ENCODE peak calls at places on chromosomes 5 and 9, in nine cellular contexts. One of them, this sample, is unnamed.
A peak's percentile ranks its signal among the peaks of the same experiment; 100 is the strongest.

GRCh38 chr9:73577867-73578266 is 426.2 kb downstream of the ANXA1 start:
- DNase-seq in dorsolateral prefrontal cortex: peak; percentile 11
- DNase-seq in heart left ventricle: no peak
- DNase-seq in tibial nerve: no peak
- DNase-seq in HepG2: no peak
- DNase-seq in mammary epithelial cell: peak; percentile 12
- DNase-seq in left lung: no peak
- DNase-seq in left ventricle myocardium inferior: no peak
- DNase-seq in adrenal gland: no peak
- DNase-seq in this sample: no peak

GRCh38 chr9:126228779-126229444 is 97.7 kb upstream of the MVB12B start:
- DNase-seq in dorsolateral prefrontal cortex: peak; percentile 80
- DNase-seq in heart left ventricle: peak; percentile 64
- DNase-seq in tibial nerve: peak; percentile 74
- DNase-seq in HepG2: peak; percentile 49
- DNase-seq in mammary epithelial cell: peak; percentile 45
- DNase-seq in left lung: peak; percentile 89
- DNase-seq in left ventricle myocardium inferior: peak; percentile 65
- DNase-seq in adrenal gland: peak; percentile 80
- DNase-seq in this sample: peak; percentile 71

GRCh38 chr5:13946111-13946510 is 1.6 kb upstream of the DNAH5 start:
- DNase-seq in dorsolateral prefrontal cortex: peak; percentile 60
- DNase-seq in heart left ventricle: no peak
- DNase-seq in tibial nerve: no peak
- DNase-seq in HepG2: no peak
- DNase-seq in mammary epithelial cell: peak; percentile 63
- DNase-seq in left lung: no peak
- DNase-seq in left ventricle myocardium inferior: no peak
- DNase-seq in adrenal gland: no peak
- DNase-seq in this sample: no peak

GRCh38 chr9:127123239-127123935 is 952 bp upstream of the ANGPTL2 start:
- DNase-seq in dorsolateral prefrontal cortex: no peak
- DNase-seq in heart left ventricle: no peak
- DNase-seq in tibial nerve: peak; percentile 58
- DNase-seq in HepG2: no peak
- DNase-seq in mammary epithelial cell: no peak
- DNase-seq in left lung: no peak
- DNase-seq in left ventricle myocardium inferior: no peak
- DNase-seq in adrenal gland: peak; percentile 52
- DNase-seq in this sample: no peak

GRCh38 chr5:150398432-150399157 is 14.1 kb downstream of the CD74 start:
- DNase-seq in dorsolateral prefrontal cortex: no peak
- DNase-seq in heart left ventricle: no peak
- DNase-seq in tibial nerve: no peak
- DNase-seq in HepG2: no peak
- DNase-seq in mammary epithelial cell: no peak
- DNase-seq in left lung: no peak
- DNase-seq in left ventricle myocardium inferior: no peak
- DNase-seq in adrenal gland: no peak
- DNase-seq in this sample: no peak

GRCh38 chr9:98312365-98312764 is 56.9 kb upstream of the TBC1D2 start:
- DNase-seq in dorsolateral prefrontal cortex: no peak
- DNase-seq in heart left ventricle: no peak
- DNase-seq in tibial nerve: no peak
- DNase-seq in HepG2: no peak
- DNase-seq in mammary epithelial cell: no peak
- DNase-seq in left lung: no peak
- DNase-seq in left ventricle myocardium inferior: no peak
- DNase-seq in adrenal gland: no peak
- DNase-seq in this sample: no peak

GRCh38 chr9:90365646-90366045 is 277.0 kb downstream of the DIRAS2 start:
- DNase-seq in dorsolateral prefrontal cortex: no peak
- DNase-seq in heart left ventricle: no peak
- DNase-seq in tibial nerve: no peak
- DNase-seq in HepG2: no peak
- DNase-seq in mammary epithelial cell: no peak
- DNase-seq in left lung: no peak
- DNase-seq in left ventricle myocardium inferior: no peak
- DNase-seq in adrenal gland: no peak
- DNase-seq in this sample: no peak

GRCh38 chr9:91155181-91155580 is 206.5 kb downstream of the AUH start:
- DNase-seq in dorsolateral prefrontal cortex: no peak
- DNase-seq in heart left ventricle: no peak
- DNase-seq in tibial nerve: no peak
- DNase-seq in HepG2: no peak
- DNase-seq in mammary epithelial cell: no peak
- DNase-seq in left lung: no peak
- DNase-seq in left ventricle myocardium inferior: no peak
- DNase-seq in adrenal gland: no peak
- DNase-seq in this sample: no peak

GRCh38 chr9:124399323-124399962 is 15.8 kb downstream of the PSMB7 start:
- DNase-seq in dorsolateral prefrontal cortex: no peak
- DNase-seq in heart left ventricle: no peak
- DNase-seq in tibial nerve: no peak
- DNase-seq in HepG2: no peak
- DNase-seq in mammary epithelial cell: peak; percentile 18
- DNase-seq in left lung: no peak
- DNase-seq in left ventricle myocardium inferior: peak; percentile 46
- DNase-seq in adrenal gland: no peak
- DNase-seq in this sample: peak; percentile 31

GRCh38 chr9:128635266-128636023 is 21.2 kb downstream of the DYNC2I2 start:
- DNase-seq in dorsolateral prefrontal cortex: peak; percentile 51
- DNase-seq in heart left ventricle: peak; percentile 96
- DNase-seq in tibial nerve: peak; percentile 59
- DNase-seq in HepG2: peak; percentile 92
- DNase-seq in mammary epithelial cell: peak; percentile 95
- DNase-seq in left lung: peak; percentile 94
- DNase-seq in left ventricle myocardium inferior: peak; percentile 88
- DNase-seq in adrenal gland: peak; percentile 97
- DNase-seq in this sample: peak; percentile 88

GRCh38 chr5:4676934-4677333 is 463.2 kb upstream of the ADAMTS16 start:
- DNase-seq in dorsolateral prefrontal cortex: no peak
- DNase-seq in heart left ventricle: no peak
- DNase-seq in tibial nerve: no peak
- DNase-seq in HepG2: no peak
- DNase-seq in mammary epithelial cell: no peak
- DNase-seq in left lung: no peak
- DNase-seq in left ventricle myocardium inferior: no peak
- DNase-seq in adrenal gland: no peak
- DNase-seq in this sample: no peak

GRCh38 chr5:135026645-135027317 is 7.2 kb downstream of the PITX1 start:
- DNase-seq in dorsolateral prefrontal cortex: no peak
- DNase-seq in heart left ventricle: no peak
- DNase-seq in tibial nerve: no peak
- DNase-seq in HepG2: no peak
- DNase-seq in mammary epithelial cell: no peak
- DNase-seq in left lung: peak; percentile 67
- DNase-seq in left ventricle myocardium inferior: peak; percentile 5
- DNase-seq in adrenal gland: no peak
- DNase-seq in this sample: no peak

GRCh38 chr9:70563437-70564204 is 149.2 kb upstream of the KLF9 start:
- DNase-seq in dorsolateral prefrontal cortex: no peak
- DNase-seq in heart left ventricle: no peak
- DNase-seq in tibial nerve: no peak
- DNase-seq in HepG2: no peak
- DNase-seq in mammary epithelial cell: peak; percentile 56
- DNase-seq in left lung: no peak
- DNase-seq in left ventricle myocardium inferior: no peak
- DNase-seq in adrenal gland: no peak
- DNase-seq in this sample: no peak
- H3K4me3 ChIP-seq in dorsolateral prefrontal cortex: no peak overlapping the region
- H3K4me3 ChIP-seq in heart left ventricle: no peak overlapping the region
- H3K4me3 ChIP-seq in tibial nerve: no peak overlapping the region
- H3K4me3 ChIP-seq in HepG2: no peak overlapping the region
- H3K4me3 ChIP-seq in mammary epithelial cell: no peak overlapping the region
- H3K4me3 ChIP-seq in left lung: no peak overlapping the region
- H3K4me3 ChIP-seq in left ventricle myocardium inferior: no peak overlapping the region
- H3K4me3 ChIP-seq in adrenal gland: no peak overlapping the region
- H3K4me3 ChIP-seq in this sample: no peak overlapping the region

GRCh38 chr5:54013556-54014157 is 296.7 kb downstream of the ARL15 start:
- DNase-seq in dorsolateral prefrontal cortex: no peak
- DNase-seq in heart left ventricle: peak; percentile 50
- DNase-seq in tibial nerve: peak; percentile 34
- DNase-seq in HepG2: no peak
- DNase-seq in mammary epithelial cell: peak; percentile 88
- DNase-seq in left lung: no peak
- DNase-seq in left ventricle myocardium inferior: no peak
- DNase-seq in adrenal gland: peak; percentile 57
- DNase-seq in this sample: peak; percentile 16
- H3K27ac ChIP-seq in dorsolateral prefrontal cortex: no peak overlapping the region
- H3K27ac ChIP-seq in heart left ventricle: no peak overlapping the region
- H3K27ac ChIP-seq in tibial nerve: no peak overlapping the region
- H3K27ac ChIP-seq in HepG2: no peak overlapping the region
- H3K27ac ChIP-seq in mammary epithelial cell: peak overlapping the region; percentile 2
- H3K27ac ChIP-seq in left lung: no peak overlapping the region
- H3K27ac ChIP-seq in left ventricle myocardium inferior: no peak overlapping the region
- H3K27ac ChIP-seq in adrenal gland: no peak overlapping the region
- H3K27ac ChIP-seq in this sample: no peak overlapping the region

DNA sequence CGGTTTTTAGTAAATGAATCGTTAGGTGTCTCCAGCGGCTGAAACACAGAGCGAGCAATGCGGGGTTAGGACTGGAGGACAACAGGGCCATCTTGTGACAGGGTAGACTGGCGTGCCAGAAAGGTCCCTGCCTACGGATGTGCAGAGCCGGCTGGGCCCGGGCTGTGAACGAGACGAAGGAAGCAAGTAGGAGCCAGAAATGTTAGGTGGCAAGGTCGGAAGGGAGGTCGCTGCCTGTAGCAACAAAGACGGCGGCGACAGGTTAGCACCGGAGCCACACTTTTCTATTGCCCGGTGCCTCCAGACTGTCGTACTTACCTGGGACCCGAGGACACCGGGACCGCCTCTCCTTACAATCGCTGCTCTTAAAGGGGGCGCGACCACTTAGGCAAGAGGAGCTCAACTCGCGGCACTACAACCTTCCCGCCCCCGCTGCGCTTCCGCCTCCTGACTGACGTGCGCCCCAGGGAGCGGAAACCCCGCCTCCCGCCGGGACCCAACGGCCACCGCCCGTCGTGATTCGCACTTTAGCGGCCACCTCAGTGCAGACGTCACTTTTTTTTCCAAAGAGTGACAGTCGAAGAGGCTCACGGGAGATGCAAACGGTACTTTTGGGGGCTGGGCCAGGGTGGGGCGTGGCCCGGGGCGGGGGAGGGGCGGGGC is at the start of gene INIP:
- DNase-seq in dorsolateral prefrontal cortex: peak; percentile 96
- DNase-seq in heart left ventricle: peak; percentile 97
- DNase-seq in tibial nerve: peak; percentile 87
- DNase-seq in HepG2: peak; percentile 95
- DNase-seq in mammary epithelial cell: peak; percentile 97
- DNase-seq in left lung: peak; percentile 99
- DNase-seq in left ventricle myocardium inferior: peak; percentile 96
- DNase-seq in adrenal gland: peak; percentile 97
- DNase-seq in this sample: peak; percentile 96
- TF ChIP-seq CTCF in dorsolateral prefrontal cortex: peak; percentile 29
- TF ChIP-seq CTCF in heart left ventricle: peak; percentile 18
- TF ChIP-seq CTCF in tibial nerve: no peak
- TF ChIP-seq CTCF in HepG2: peak; percentile 71
- TF ChIP-seq CTCF in mammary epithelial cell: no peak
- TF ChIP-seq CTCF in left lung: peak; percentile 25
- TF ChIP-seq CTCF in left ventricle myocardium inferior: peak; percentile 5
- TF ChIP-seq CTCF in adrenal gland: no peak
- TF ChIP-seq CTCF in this sample: no peak

GRCh38 chr5:180349391-180349790 is 3.7 kb downstream of the GFPT2 start:
- DNase-seq in dorsolateral prefrontal cortex: no peak
- DNase-seq in heart left ventricle: no peak
- DNase-seq in tibial nerve: no peak
- DNase-seq in HepG2: no peak
- DNase-seq in mammary epithelial cell: no peak
- DNase-seq in left lung: peak; percentile 51
- DNase-seq in left ventricle myocardium inferior: no peak
- DNase-seq in adrenal gland: no peak
- DNase-seq in this sample: no peak

GRCh38 chr5:180350296-180350695 is 2.8 kb downstream of the GFPT2 start:
- DNase-seq in dorsolateral prefrontal cortex: no peak
- DNase-seq in heart left ventricle: no peak
- DNase-seq in tibial nerve: no peak
- DNase-seq in HepG2: no peak
- DNase-seq in mammary epithelial cell: no peak
- DNase-seq in left lung: peak; percentile 55
- DNase-seq in left ventricle myocardium inferior: no peak
- DNase-seq in adrenal gland: no peak
- DNase-seq in this sample: no peak

GRCh38 chr5:180352116-180352975 is 790 bp downstream of the GFPT2 start:
- DNase-seq in dorsolateral prefrontal cortex: no peak
- DNase-seq in heart left ventricle: no peak
- DNase-seq in tibial nerve: peak; percentile 41
- DNase-seq in HepG2: no peak
- DNase-seq in mammary epithelial cell: no peak
- DNase-seq in left lung: peak; percentile 81
- DNase-seq in left ventricle myocardium inferior: peak; percentile 59
- DNase-seq in adrenal gland: peak; percentile 47
- DNase-seq in this sample: no peak

GRCh38 chr5:180352976-180353225 is 235 bp downstream of the GFPT2 start:
- DNase-seq in dorsolateral prefrontal cortex: no peak
- DNase-seq in heart left ventricle: no peak
- DNase-seq in tibial nerve: no peak
- DNase-seq in HepG2: no peak
- DNase-seq in mammary epithelial cell: no peak
- DNase-seq in left lung: peak; percentile 77
- DNase-seq in left ventricle myocardium inferior: no peak
- DNase-seq in adrenal gland: no peak
- DNase-seq in this sample: no peak

GRCh38 chr5:180350711-180351110 is 2.4 kb downstream of the GFPT2 start:
- DNase-seq in dorsolateral prefrontal cortex: no peak
- DNase-seq in heart left ventricle: no peak
- DNase-seq in tibial nerve: no peak
- DNase-seq in HepG2: no peak
- DNase-seq in mammary epithelial cell: no peak
- DNase-seq in left lung: peak; percentile 45
- DNase-seq in left ventricle myocardium inferior: no peak
- DNase-seq in adrenal gland: no peak
- DNase-seq in this sample: no peak
- H3K4me3 ChIP-seq in dorsolateral prefrontal cortex: no peak overlapping the region
- H3K4me3 ChIP-seq in heart left ventricle: no peak overlapping the region
- H3K4me3 ChIP-seq in tibial nerve: no peak overlapping the region
- H3K4me3 ChIP-seq in HepG2: no peak overlapping the region
- H3K4me3 ChIP-seq in mammary epithelial cell: no peak overlapping the region
- H3K4me3 ChIP-seq in left lung: no peak overlapping the region
- H3K4me3 ChIP-seq in left ventricle myocardium inferior: peak overlapping the region; percentile 76
- H3K4me3 ChIP-seq in adrenal gland: no peak overlapping the region
- H3K4me3 ChIP-seq in this sample: peak overlapping the region; percentile 65

GRCh38 chr9:99389087-99390033 is 167.3 kb downstream of the SEC61B start:
- DNase-seq in dorsolateral prefrontal cortex: peak; percentile 36
- DNase-seq in heart left ventricle: no peak
- DNase-seq in tibial nerve: no peak
- DNase-seq in HepG2: no peak
- DNase-seq in mammary epithelial cell: peak; percentile 79
- DNase-seq in left lung: no peak
- DNase-seq in left ventricle myocardium inferior: no peak
- DNase-seq in adrenal gland: no peak
- DNase-seq in this sample: no peak
- H3K27ac ChIP-seq in dorsolateral prefrontal cortex: no peak overlapping the region
- H3K27ac ChIP-seq in heart left ventricle: no peak overlapping the region
- H3K27ac ChIP-seq in tibial nerve: no peak overlapping the region
- H3K27ac ChIP-seq in HepG2: no peak overlapping the region
- H3K27ac ChIP-seq in mammary epithelial cell: no peak overlapping the region
- H3K27ac ChIP-seq in left lung: no peak overlapping the region
- H3K27ac ChIP-seq in left ventricle myocardium inferior: no peak overlapping the region
- H3K27ac ChIP-seq in adrenal gland: no peak overlapping the region
- H3K27ac ChIP-seq in this sample: no peak overlapping the region